ENCODE peak calls at places on chromosomes 3 and 15, in six cellular contexts. N, S, V, E, B and M are unnamed samples.

GRCh38 chr3:169195672-169196071 is 467.8 kb downstream of the MECOM start:
- DNase-seq in N (no peak), S (no peak), V (no peak), E (no peak), B (no peak), M (no peak)

GRCh38 chr3:59043391-59043790 is 6.4 kb downstream of the CFAP20DC start:
- DNase-seq in N (no peak), S (no peak), V (no peak), E (no peak), B (no peak), M (no peak)

GRCh38 chr15:33242669-33243191 is 48.2 kb upstream of the FMN1 start:
- DNase-seq in N (peak), S (peak), V (peak), E (peak), B (no peak), M (no peak)

GRCh38 chr15:64690008-64690407 is 85.4 kb downstream of the RBPMS2 start:
- DNase-seq in N (no peak), S (no peak), V (no peak), E (no peak), B (no peak), M (no peak)

GRCh38 chr3:103976931-103977339 is 1389.8 kb upstream of the ALCAM start:
- DNase-seq in N (no peak), S (no peak), V (no peak), E (no peak), B (no peak), M (no peak)

GRCh38 chr3:124972457-124972856 is 37.9 kb upstream of the MUC13 start:
- DNase-seq in N (no peak), S (no peak), V (no peak), E (no peak), B (no peak), M (no peak)

GRCh38 chr3:217436-217835 is 20.9 kb downstream of the CHL1 start:
- DNase-seq in N (no peak), S (no peak), V (no peak), E (no peak), B (no peak), M (no peak)

GRCh38 chr3:72441284-72441994 is 406.8 kb downstream of the SHQ1 start:
- DNase-seq in N (no peak), S (no peak), V (peak), E (peak), B (no peak), M (no peak)

GRCh38 chr3:74491874-74492273 is 122.6 kb downstream of the CNTN3 start:
- DNase-seq in N (no peak), S (no peak), V (no peak), E (no peak), B (no peak), M (no peak)

GRCh38 chr3:184334470-184335158 is 2.8 kb upstream of the FAM131A start:
- DNase-seq in N (peak), S (no peak), V (peak), E (peak), B (no peak), M (no peak)

GRCh38 chr3:186653984-186654383 is 11.8 kb upstream of the HRG start:
- DNase-seq in N (no peak), S (peak), V (no peak), E (no peak), B (no peak), M (no peak)

GRCh38 chr3:187706966-187707365 is 4.6 kb upstream of the RTP2 start:
- DNase-seq in N (no peak), S (no peak), V (no peak), E (no peak), B (no peak), M (no peak)

GRCh38 chr3:171986208-171986607 is 53.2 kb upstream of the FNDC3B start:
- DNase-seq in N (no peak), S (no peak), V (no peak), E (no peak), B (no peak), M (no peak)

GRCh38 chr15:42084465-42085235 is 9.7 kb downstream of the PLA2G4D start:
- DNase-seq in N (peak), S (peak), V (no peak), E (peak), B (no peak), M (no peak)

GRCh38 chr3:152834354-152835310 is at the start of gene P2RY1:
- DNase-seq in N (peak), S (peak), V (peak), E (peak), B (peak), M (no peak)

GRCh38 chr15:51191766-51192165 is 97.1 kb upstream of the TNFAIP8L3 start:
- DNase-seq in N (no peak), S (no peak), V (no peak), E (peak), B (no peak), M (no peak)

GRCh38 chr3:118298133-118298532 is 736.5 kb downstream of the IGSF11 start:
- DNase-seq in N (no peak), S (no peak), V (no peak), E (no peak), B (no peak), M (no peak)

GRCh38 chr15:57541805-57542504 is 49.7 kb upstream of the MYZAP start:
- DNase-seq in N (peak), S (peak), V (peak), E (peak), B (no peak), M (no peak)

GRCh38 chr3:112464264-112464663 is 35.0 kb downstream of the BTLA start:
- DNase-seq in N (no peak), S (no peak), V (no peak), E (no peak), B (peak), M (no peak)

GRCh38 chr3:10725846-10726245 is 90.2 kb upstream of the SLC6A11 start:
- DNase-seq in N (no peak), S (no peak), V (no peak), E (no peak), B (no peak), M (no peak)

GRCh38 chr3:44048196-44048924 is 193.3 kb upstream of the TOPAZ1 start:
- DNase-seq in N (no peak), S (peak), V (peak), E (peak), B (no peak), M (no peak)

GRCh38 chr15:78035319-78035718 is 42.2 kb downstream of the TBC1D2B start:
- DNase-seq in N (no peak), S (no peak), V (peak), E (no peak), B (no peak), M (no peak)

GRCh38 chr15:50378776-50379175 is 23.8 kb upstream of the GABPB1 start:
- DNase-seq in N (no peak), S (no peak), V (no peak), E (no peak), B (no peak), M (no peak)

GRCh38 chr15:87672309-87672897 is 584.1 kb downstream of the NTRK3 start:
- DNase-seq in N (peak), S (peak), V (peak), E (peak), B (no peak), M (no peak)

GRCh38 chr3:129793356-129793755 is 100.2 kb downstream of the TMCC1 start:
- DNase-seq in N (no peak), S (no peak), V (no peak), E (peak), B (no peak), M (no peak)

GRCh38 chr3:171525437-171525836 is 65.2 kb upstream of the TNIK start:
- DNase-seq in N (no peak), S (no peak), V (no peak), E (no peak), B (no peak), M (no peak)

GRCh38 chr15:95511680-95512079 is 818.8 kb upstream of the NR2F2 start:
- DNase-seq in N (no peak), S (no peak), V (peak), E (peak), B (no peak), M (no peak)

GRCh38 chr15:49669288-49669687 is 48.4 kb downstream of the DTWD1 start:
- DNase-seq in N (no peak), S (peak), V (no peak), E (no peak), B (no peak), M (no peak)

GRCh38 chr3:102018544-102018943 is 169.2 kb downstream of the NFKBIZ start:
- DNase-seq in N (no peak), S (no peak), V (no peak), E (no peak), B (no peak), M (no peak)

GRCh38 chr3:123627673-123628670 is 43.1 kb upstream of the HACD2 start:
- DNase-seq in N (no peak), S (no peak), V (no peak), E (no peak), B (no peak), M (no peak)

DNA sequence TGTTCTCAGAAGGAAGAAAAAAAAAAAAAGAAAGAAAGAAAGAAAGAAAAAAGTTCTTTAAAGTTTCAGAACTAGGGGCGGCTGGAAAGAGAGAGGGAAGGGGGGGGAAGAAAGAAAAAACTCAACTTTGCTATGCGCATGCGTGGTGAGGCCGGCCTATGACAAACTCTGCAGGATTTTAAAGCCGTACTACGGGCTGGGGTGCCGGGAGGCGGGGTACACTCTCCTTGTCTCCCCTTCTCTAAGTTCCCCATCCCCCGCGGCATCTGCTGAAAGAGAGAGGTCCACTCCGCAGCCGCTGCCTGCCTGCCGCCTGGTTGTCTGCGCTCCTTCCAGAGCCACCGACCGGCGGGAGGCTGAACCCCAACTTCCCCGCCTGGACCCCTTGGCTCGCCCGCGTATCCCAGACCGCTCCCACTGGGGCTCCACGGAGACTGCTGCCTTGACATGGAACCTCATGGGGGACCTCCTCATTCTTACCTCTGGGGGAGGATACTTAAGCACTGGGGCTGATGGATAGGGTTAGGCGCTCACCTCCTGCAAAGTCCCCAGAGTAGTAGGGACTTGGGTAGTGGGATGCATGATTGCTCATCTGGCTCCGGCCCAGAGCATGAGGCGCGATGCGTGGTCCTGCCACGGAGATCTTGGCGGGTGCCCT is 1.4 kb upstream of the WNT5A start:
- DNase-seq in N (peak), S (peak), V (peak), E (peak), B (peak), M (no peak)
- TF ChIP-seq EZH2 in N (no peak), S (peak), V (no peak), E (no peak), B (no peak), M (no peak)

GRCh38 chr3:64971584-64971983 is 283.8 kb upstream of the ADAMTS9 start:
- DNase-seq in N (no peak), S (no peak), V (no peak), E (no peak), B (no peak), M (no peak)

GRCh38 chr3:64972793-64973192 is 285.0 kb upstream of the ADAMTS9 start:
- DNase-seq in N (peak), S (no peak), V (peak), E (peak), B (no peak), M (no peak)

GRCh38 chr3:64977308-64978100 is 289.7 kb upstream of the ADAMTS9 start:
- DNase-seq in N (peak), S (peak), V (peak), E (peak), B (no peak), M (no peak)

GRCh38 chr3:64975138-64975537 is 287.3 kb upstream of the ADAMTS9 start:
- DNase-seq in N (peak), S (no peak), V (no peak), E (peak), B (no peak), M (no peak)

GRCh38 chr3:64974401-64974800 is 286.6 kb upstream of the ADAMTS9 start:
- DNase-seq in N (no peak), S (no peak), V (peak), E (peak), B (no peak), M (no peak)
- H3K27ac ChIP-seq in N (no peak), S (no peak), V (no peak), E (peak), B (no peak), M (no peak)

GRCh38 chr15:40286061-40286532 is 3.2 kb upstream of the ANKRD63 start:
- DNase-seq in N (no peak), S (no peak), V (no peak), E (no peak), B (no peak), M (no peak)

GRCh38 chr15:40285151-40285898 is 2.5 kb upstream of the ANKRD63 start:
- DNase-seq in N (no peak), S (no peak), V (no peak), E (no peak), B (no peak), M (no peak)

GRCh38 chr15:40282870-40283614 is at the start of gene ANKRD63:
- DNase-seq in N (no peak), S (peak), V (no peak), E (no peak), B (no peak), M (no peak)

GRCh38 chr15:40282144-40282869 is 557 bp downstream of the ANKRD63 start:
- DNase-seq in N (no peak), S (peak), V (no peak), E (peak), B (no peak), M (no peak)

DNA sequence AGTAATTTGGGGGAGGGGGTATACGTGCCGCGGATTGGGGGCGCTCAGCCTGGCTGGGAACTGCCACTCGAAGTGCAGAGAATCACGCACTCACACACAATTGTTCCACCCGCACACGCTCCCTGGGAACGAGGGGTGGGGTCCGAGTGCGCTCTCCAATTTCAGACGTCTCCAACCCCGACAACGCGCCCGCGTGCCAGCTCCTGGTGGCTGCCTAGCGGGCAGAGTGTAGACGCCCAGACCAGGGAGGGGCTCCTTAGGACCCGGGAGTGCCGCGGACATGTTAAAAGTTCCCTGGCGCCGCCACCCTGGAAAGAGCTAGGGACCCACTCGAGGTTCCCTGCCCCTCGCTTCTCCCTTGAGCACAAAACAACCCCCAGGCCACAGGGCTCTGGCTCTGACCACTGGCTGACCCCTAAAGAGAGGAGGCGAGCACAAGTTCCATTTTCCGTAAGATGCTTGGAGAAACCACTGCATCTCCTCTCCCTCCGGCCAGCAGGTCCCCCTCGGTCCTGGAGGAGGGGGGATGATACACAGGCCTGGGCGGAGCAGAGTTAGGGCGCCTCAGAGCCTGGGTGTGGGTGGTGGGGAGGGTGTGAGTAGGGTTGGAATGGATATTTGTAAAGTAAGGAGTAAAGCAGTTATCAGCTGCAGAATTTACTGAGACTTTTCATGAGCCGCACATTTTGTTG is 897 bp upstream of the ANKRD63 start:
- DNase-seq in N (no peak), S (peak), V (no peak), E (no peak), B (no peak), M (no peak)
- TF ChIP-seq EZH2 in N (no peak), S (peak), V (no peak), E (peak), B (no peak), M (no peak)

GRCh38 chr3:31670136-31670535 is 137.4 kb downstream of the STT3B start:
- DNase-seq in N (no peak), S (no peak), V (no peak), E (no peak), B (no peak), M (no peak)
- H3K27ac ChIP-seq in N (no peak), S (no peak), V (no peak), E (no peak), B (no peak), M (no peak)

GRCh38 chr3:46880884-46881818 is 3.6 kb downstream of the PTH1R start:
- DNase-seq in N (no peak), S (peak), V (no peak), E (no peak), B (no peak), M (no peak)
- TF ChIP-seq EZH2 in N (peak), S (peak), V (peak), E (no peak), B (no peak), M (no peak)

DNA sequence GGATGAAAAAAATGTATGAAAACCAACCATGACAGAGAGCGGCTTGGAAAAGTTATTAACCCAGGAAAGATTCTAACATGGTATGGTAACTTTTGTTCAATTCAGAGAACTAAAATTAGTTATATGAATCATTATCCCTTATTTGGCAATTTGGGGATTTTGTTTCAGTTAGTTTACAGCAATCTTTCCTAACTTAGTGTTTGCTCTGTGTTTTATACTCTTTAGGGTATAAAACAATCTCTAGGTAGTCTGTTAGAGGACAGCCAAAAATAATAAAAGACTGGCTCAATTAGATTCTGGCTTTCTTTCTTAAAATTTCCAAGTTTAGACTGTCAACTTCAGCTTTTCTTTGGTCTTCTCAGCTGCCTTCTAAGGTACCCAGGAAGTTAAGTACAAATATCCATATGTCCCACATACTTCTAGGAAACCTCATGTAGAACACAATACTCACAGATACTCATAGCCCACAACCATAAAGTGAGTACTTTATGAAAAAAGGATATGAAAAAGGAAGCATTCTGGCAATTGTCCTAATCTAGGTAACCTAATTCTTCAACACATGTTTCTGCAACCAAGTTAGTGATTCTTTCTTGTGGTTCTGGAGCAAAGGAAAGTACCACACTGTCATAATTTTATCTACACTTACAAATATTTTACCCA is 849.3 kb downstream of the ROBO1 start:
- DNase-seq in N (peak), S (no peak), V (peak), E (peak), B (peak), M (no peak)
- H3K27ac ChIP-seq in N (no peak), S (no peak), V (peak), E (peak), B (peak), M (no peak)